ENCODE peak calls at places on chromosomes 13 and 19, in eight cellular contexts. N is activated CD8-positive, alpha-beta memory T cell treated with anti-CD3 and anti-CD28 coated beads, Interleukin-2, amount 50 U/mL, for 48 hours; W is caudate nucleus; Y is AG04450; M is activated T-cell treated with anti-CD3 and anti-CD28 coated beads, Interleukin-2, amount 50 U/mL, for 72 hours; O is uterus; S is hepatocyte; H is EH. R is an unnamed sample.
A peak's percentile ranks its signal among the peaks of the same experiment; 100 is the strongest.

GRCh38 chr19:46574533-46574932 is 26.6 kb upstream of the CALM3 start:
- DNase-seq in W (peak; percentile 81), M (peak; percentile 31), Y (no peak), H (peak; percentile 8), O (no peak), S (no peak), N (peak; percentile 59), R (peak; percentile 38)

GRCh38 chr13:113001251-113002140 is 32.5 kb downstream of the MCF2L start:
- DNase-seq in M (no peak), H (peak; percentile 40), O (no peak), S (peak; percentile 83), Y (no peak), W (peak; percentile 65), N (no peak), R (peak; percentile 16)

GRCh38 chr13:73061478-73062275 is 2.9 kb downstream of the KLF5 start:
- DNase-seq in O (no peak), H (no peak), W (peak; percentile 33), Y (no peak), N (no peak), M (no peak), S (peak; percentile 49), R (peak; percentile 55)

GRCh38 chr19:54577334-54577733 is 3.7 kb downstream of the LILRA2 start:
- DNase-seq in S (no peak), M (no peak), W (no peak), H (no peak), O (no peak), Y (no peak), N (no peak), R (no peak)

GRCh38 chr19:2636897-2637683 is 65.4 kb downstream of the GNG7 start:
- DNase-seq in N (peak; percentile 90), O (peak; percentile 52), M (peak; percentile 76), H (peak; percentile 57), Y (no peak), S (peak; percentile 77), W (peak; percentile 53), R (peak; percentile 38)

GRCh38 chr19:55580628-55581144 is at the start of gene ZNF579:
- DNase-seq in S (peak; percentile 92), H (peak; percentile 88), M (peak; percentile 82), N (peak; percentile 89), O (peak; percentile 89), W (peak; percentile 86), Y (peak; percentile 78), R (peak; percentile 90)

GRCh38 chr19:33194527-33194883 is 375 bp downstream of the LRP3 start:
- DNase-seq in O (no peak), H (peak; percentile 22), M (no peak), N (no peak), W (no peak), Y (no peak), S (peak; percentile 44), R (peak; percentile 17)

GRCh38 chr19:14507704-14508246 is 10.4 kb downstream of the DNAJB1 start:
- DNase-seq in S (peak; percentile 64), Y (no peak), O (no peak), N (no peak), H (peak; percentile 92), M (no peak), W (no peak), R (peak; percentile 67)

GRCh38 chr13:95982144-95982543 is 71.1 kb downstream of the UGGT2 start:
- DNase-seq in N (no peak), Y (no peak), W (peak; percentile 0), M (no peak), H (no peak), S (no peak), O (no peak), R (no peak)

GRCh38 chr19:55581145-55581827 is 638 bp upstream of the ZNF579 start:
- DNase-seq in H (peak; percentile 14), W (no peak), Y (no peak), M (peak; percentile 35), O (no peak), S (peak; percentile 50), N (no peak), R (no peak)

GRCh38 chr13:44735806-44736205 is 159.7 kb upstream of the TSC22D1 start:
- DNase-seq in N (no peak), H (no peak), M (no peak), O (no peak), W (no peak), S (no peak), Y (no peak), R (no peak)

GRCh38 chr19:33389574-33390119 is 16.1 kb downstream of the CEBPG start:
- DNase-seq in H (no peak), M (no peak), W (no peak), O (no peak), N (no peak), Y (no peak), S (no peak), R (no peak)

GRCh38 chr19:2488942-2489731 is 13.2 kb downstream of the GADD45B start:
- DNase-seq in Y (no peak), S (peak; percentile 83), H (peak; percentile 71), O (peak; percentile 35), M (no peak), W (peak; percentile 43), N (no peak), R (peak; percentile 49)

GRCh38 chr13:111241006-111241755 is 79.3 kb upstream of the TEX29 start:
- DNase-seq in O (no peak), M (no peak), S (no peak), N (no peak), Y (no peak), W (peak; percentile 94), H (no peak), R (no peak)

GRCh38 chr19:48530044-48530720 is 18.5 kb upstream of the LMTK3 start:
- DNase-seq in N (no peak), Y (no peak), S (no peak), H (peak; percentile 52), O (no peak), W (no peak), M (no peak), R (no peak)

GRCh38 chr19:12994701-12995595 is at the start of gene NFIX:
- DNase-seq in W (peak; percentile 42), S (peak; percentile 75), O (peak; percentile 81), M (peak; percentile 69), H (peak; percentile 72), N (peak; percentile 81), Y (no peak), R (peak; percentile 56)

GRCh38 chr13:43878897-43879322 is 630 bp downstream of the CCDC122 start:
- DNase-seq in Y (peak; percentile 26), N (no peak), H (peak; percentile 92), S (peak; percentile 77), W (peak; percentile 79), O (peak; percentile 65), M (peak; percentile 46), R (peak; percentile 79)

GRCh38 chr13:30739646-30740642 is 4.6 kb downstream of the ALOX5AP start:
- DNase-seq in N (peak; percentile 72), W (no peak), Y (peak; percentile 86), H (peak; percentile 74), M (peak; percentile 84), S (no peak), O (no peak), R (peak; percentile 89)

GRCh38 chr13:88648598-88649373 is 977.6 kb downstream of the SLITRK5 start:
- DNase-seq in S (no peak), O (no peak), W (no peak), N (no peak), M (no peak), Y (no peak), H (no peak), R (no peak)

GRCh38 chr13:106473174-106473573 is 62.3 kb downstream of the EFNB2 start:
- DNase-seq in H (no peak), M (no peak), W (no peak), N (no peak), S (no peak), O (no peak), Y (no peak), R (no peak)

GRCh38 chr19:14775855-14776254 is 2.5 kb downstream of the ADGRE2 start:
- DNase-seq in M (no peak), W (no peak), O (no peak), S (no peak), H (no peak), N (no peak), Y (no peak), R (no peak)

GRCh38 chr13:67230774-67231480 is 791 bp upstream of the PCDH9 start:
- DNase-seq in H (peak; percentile 70), O (peak; percentile 60), M (peak; percentile 38), N (peak; percentile 65), W (peak; percentile 73), S (peak; percentile 82), Y (peak; percentile 23), R (peak; percentile 67)

R was measured in iris pigment epithelial cell.